ENCODE peak calls at places on chromosomes 2 and 18, in seven cellular contexts. J, E, S, K, W, Z and P are unnamed samples.

GRCh38 chr2:19646987-19647386 is 254.8 kb downstream of the TTC32 start:
- DNase-seq in J (no peak), Z (no peak), E (no peak), W (no peak), S (no peak), K (no peak), P (no peak)

GRCh38 chr2:215678094-215678493 is 242.2 kb upstream of the FN1 start:
- DNase-seq in S (no peak), J (no peak), E (no peak), Z (peak), W (no peak), K (no peak), P (no peak)

GRCh38 chr2:60476206-60476946 is 77.1 kb downstream of the BCL11A start:
- DNase-seq in K (no peak), S (no peak), J (no peak), W (no peak), Z (no peak), E (no peak), P (no peak)

GRCh38 chr2:170651603-170652002 is 63.5 kb upstream of the SP5 start:
- DNase-seq in Z (no peak), K (no peak), W (peak), J (no peak), E (no peak), S (peak), P (no peak)

GRCh38 chr2:95329891-95330822 is 33.0 kb downstream of the KCNIP3 start:
- DNase-seq in Z (no peak), E (no peak), J (peak), S (no peak), W (no peak), K (no peak), P (no peak)

GRCh38 chr2:9099341-9099751 is 95.9 kb upstream of the MBOAT2 start:
- DNase-seq in Z (peak), E (no peak), S (no peak), J (no peak), W (no peak), K (no peak), P (peak)

GRCh38 chr2:11932896-11933295 is 186.5 kb downstream of the LPIN1 start:
- DNase-seq in W (no peak), S (no peak), K (no peak), J (no peak), Z (no peak), E (no peak), P (no peak)

GRCh38 chr2:103788346-103788745 is 1026.5 kb downstream of the TMEM182 start:
- DNase-seq in S (no peak), J (peak), W (no peak), K (no peak), E (no peak), Z (no peak), P (no peak)

GRCh38 chr18:57519668-57520424 is 66.7 kb downstream of the FECH start:
- DNase-seq in S (no peak), J (no peak), K (no peak), E (no peak), W (no peak), Z (no peak), P (no peak)

GRCh38 chr2:119864318-119864717 is 104.6 kb downstream of the PTPN4 start:
- DNase-seq in Z (no peak), K (no peak), S (no peak), E (no peak), J (no peak), W (no peak), P (no peak)

GRCh38 chr2:156434461-156435291 is 1.5 kb upstream of the GPD2 start:
- DNase-seq in J (no peak), Z (no peak), E (no peak), S (no peak), K (no peak), W (no peak), P (no peak)